ENCODE peak calls at places on chromosomes 12 and 14, in seven cellular contexts. One of them, this sample, is unnamed.

GRCh38 chr14:51562816-51563215 is 88.9 kb upstream of the FRMD6 start:
- DNase-seq in suprapubic skin: no peak
- DNase-seq in germinal center: no peak
- DNase-seq in left lung: no peak
- DNase-seq in choroid plexus epithelial cell: peak
- DNase-seq in T-helper 1 cell: no peak
- DNase-seq in WTC11: no peak
- DNase-seq in this sample: no peak

GRCh38 chr14:98953544-98954346 is 318.3 kb downstream of the BCL11B start:
- DNase-seq in germinal center: no peak
- DNase-seq in left lung: peak
- DNase-seq in suprapubic skin: peak
- DNase-seq in WTC11: no peak
- DNase-seq in choroid plexus epithelial cell: no peak
- DNase-seq in T-helper 1 cell: no peak
- DNase-seq in this sample: no peak

GRCh38 chr14:78758333-78758732 is 588.2 kb downstream of the NRXN3 start:
- DNase-seq in choroid plexus epithelial cell: peak
- DNase-seq in germinal center: peak
- DNase-seq in T-helper 1 cell: no peak
- DNase-seq in left lung: no peak
- DNase-seq in suprapubic skin: no peak
- DNase-seq in WTC11: peak
- DNase-seq in this sample: peak

GRCh38 chr14:32192712-32193373 is 9.0 kb upstream of the RNU6-7 start:
- DNase-seq in T-helper 1 cell: no peak
- DNase-seq in choroid plexus epithelial cell: no peak
- DNase-seq in germinal center: no peak
- DNase-seq in WTC11: no peak
- DNase-seq in suprapubic skin: no peak
- DNase-seq in left lung: no peak
- DNase-seq in this sample: peak

GRCh38 chr12:53538209-53538689 is 31.0 kb upstream of the NPFF start:
- DNase-seq in WTC11: no peak
- DNase-seq in left lung: no peak
- DNase-seq in choroid plexus epithelial cell: peak
- DNase-seq in T-helper 1 cell: no peak
- DNase-seq in germinal center: no peak
- DNase-seq in suprapubic skin: no peak
- DNase-seq in this sample: no peak

GRCh38 chr14:103391048-103391447 is 5.8 kb downstream of the MARK3 start:
- DNase-seq in WTC11: no peak
- DNase-seq in suprapubic skin: no peak
- DNase-seq in T-helper 1 cell: peak
- DNase-seq in left lung: no peak
- DNase-seq in germinal center: peak
- DNase-seq in choroid plexus epithelial cell: peak
- DNase-seq in this sample: peak

GRCh38 chr14:100275214-100275613 is 31.0 kb downstream of the SLC25A29 start:
- DNase-seq in T-helper 1 cell: no peak
- DNase-seq in left lung: no peak
- DNase-seq in suprapubic skin: no peak
- DNase-seq in WTC11: no peak
- DNase-seq in choroid plexus epithelial cell: no peak
- DNase-seq in germinal center: no peak
- DNase-seq in this sample: no peak

GRCh38 chr14:39731912-39732311 is 299.7 kb upstream of the FBXO33 start:
- DNase-seq in WTC11: peak
- DNase-seq in germinal center: no peak
- DNase-seq in suprapubic skin: no peak
- DNase-seq in choroid plexus epithelial cell: no peak
- DNase-seq in T-helper 1 cell: no peak
- DNase-seq in left lung: no peak
- DNase-seq in this sample: peak

GRCh38 chr14:102540310-102541028 is 30.9 kb upstream of the ANKRD9 start:
- DNase-seq in choroid plexus epithelial cell: peak
- DNase-seq in T-helper 1 cell: no peak
- DNase-seq in WTC11: no peak
- DNase-seq in suprapubic skin: no peak
- DNase-seq in germinal center: no peak
- DNase-seq in left lung: no peak
- DNase-seq in this sample: peak

GRCh38 chr12:66164349-66164821 is 5.4 kb downstream of the TMBIM4 start:
- DNase-seq in germinal center: no peak
- DNase-seq in WTC11: no peak
- DNase-seq in left lung: no peak
- DNase-seq in T-helper 1 cell: no peak
- DNase-seq in suprapubic skin: no peak
- DNase-seq in choroid plexus epithelial cell: peak
- DNase-seq in this sample: no peak

GRCh38 chr14:99481745-99482099 is 513 bp downstream of the CCNK start:
- DNase-seq in WTC11: no peak
- DNase-seq in left lung: no peak
- DNase-seq in suprapubic skin: no peak
- DNase-seq in T-helper 1 cell: peak
- DNase-seq in choroid plexus epithelial cell: peak
- DNase-seq in germinal center: peak
- DNase-seq in this sample: no peak

GRCh38 chr12:127231366-127231765 is 1035.6 kb upstream of the TMEM132C start:
- DNase-seq in suprapubic skin: no peak
- DNase-seq in left lung: no peak
- DNase-seq in germinal center: no peak
- DNase-seq in WTC11: no peak
- DNase-seq in choroid plexus epithelial cell: no peak
- DNase-seq in T-helper 1 cell: no peak
- DNase-seq in this sample: no peak

GRCh38 chr14:86055512-86055911 is 525.6 kb downstream of the FLRT2 start:
- DNase-seq in WTC11: no peak
- DNase-seq in T-helper 1 cell: no peak
- DNase-seq in germinal center: no peak
- DNase-seq in left lung: no peak
- DNase-seq in choroid plexus epithelial cell: peak
- DNase-seq in suprapubic skin: no peak
- DNase-seq in this sample: no peak

GRCh38 chr14:73789996-73790581 is 61.5 kb upstream of the PTGR2 start:
- DNase-seq in WTC11: no peak
- DNase-seq in left lung: peak
- DNase-seq in choroid plexus epithelial cell: peak
- DNase-seq in germinal center: no peak
- DNase-seq in suprapubic skin: peak
- DNase-seq in T-helper 1 cell: no peak
- DNase-seq in this sample: peak

GRCh38 chr14:94028450-94028826 is 2.3 kb downstream of the OTUB2 start:
- DNase-seq in germinal center: no peak
- DNase-seq in WTC11: no peak
- DNase-seq in suprapubic skin: no peak
- DNase-seq in T-helper 1 cell: no peak
- DNase-seq in left lung: no peak
- DNase-seq in choroid plexus epithelial cell: no peak
- DNase-seq in this sample: no peak

GRCh38 chr14:36652542-36653201 is 9.0 kb upstream of the PAX9 start:
- DNase-seq in suprapubic skin: no peak
- DNase-seq in germinal center: no peak
- DNase-seq in T-helper 1 cell: no peak
- DNase-seq in left lung: no peak
- DNase-seq in WTC11: no peak
- DNase-seq in choroid plexus epithelial cell: no peak
- DNase-seq in this sample: no peak

GRCh38 chr14:30656190-30656632 is 34.1 kb downstream of the SCFD1 start:
- DNase-seq in left lung: no peak
- DNase-seq in suprapubic skin: no peak
- DNase-seq in germinal center: peak
- DNase-seq in T-helper 1 cell: peak
- DNase-seq in choroid plexus epithelial cell: peak
- DNase-seq in WTC11: peak
- DNase-seq in this sample: peak

GRCh38 chr12:130429656-130430505 is 92.2 kb downstream of the PIWIL1 start:
- DNase-seq in suprapubic skin: peak
- DNase-seq in left lung: no peak
- DNase-seq in WTC11: no peak
- DNase-seq in germinal center: no peak
- DNase-seq in T-helper 1 cell: no peak
- DNase-seq in choroid plexus epithelial cell: no peak
- DNase-seq in this sample: peak

GRCh38 chr12:104596876-104597833 is 140.4 kb downstream of the CHST11 start:
- DNase-seq in WTC11: no peak
- DNase-seq in suprapubic skin: no peak
- DNase-seq in left lung: no peak
- DNase-seq in T-helper 1 cell: no peak
- DNase-seq in germinal center: no peak
- DNase-seq in choroid plexus epithelial cell: no peak
- DNase-seq in this sample: no peak

GRCh38 chr12:75666980-75667359 is 155.6 kb upstream of the KRR1 start:
- DNase-seq in choroid plexus epithelial cell: peak
- DNase-seq in suprapubic skin: no peak
- DNase-seq in germinal center: no peak
- DNase-seq in left lung: no peak
- DNase-seq in WTC11: no peak
- DNase-seq in T-helper 1 cell: no peak
- DNase-seq in this sample: no peak

GRCh38 chr12:6345319-6346071 is 3.6 kb upstream of the TNFRSF1A start:
- DNase-seq in suprapubic skin: no peak
- DNase-seq in germinal center: no peak
- DNase-seq in T-helper 1 cell: no peak
- DNase-seq in left lung: peak
- DNase-seq in choroid plexus epithelial cell: peak
- DNase-seq in WTC11: no peak
- DNase-seq in this sample: no peak